ENCODE peak calls at places on chromosomes 7 and 10, in six cellular contexts. U, H, R, D, Z and S are unnamed samples. For H3K4me1, the result is how much of the 10 kb centered on the place peaks cover.

GRCh38 chr7:2138146-2138765 is 94.5 kb downstream of the MAD1L1 start:
- DNase-seq in U (no peak), H (no peak), R (no peak), D (no peak), Z (no peak), S (no peak)

GRCh38 chr7:157434701-157435100 is 97.9 kb downstream of the DNAJB6 start:
- DNase-seq in U (peak), H (no peak), R (no peak), D (no peak), Z (no peak), S (no peak)

GRCh38 chr10:68506406-68506805 is 20.9 kb downstream of the SLC25A16 start:
- DNase-seq in U (no peak), H (no peak), R (no peak), D (no peak), Z (no peak), S (no peak)

GRCh38 chr7:151001546-151001945 is 10.7 kb downstream of the NOS3 start:
- DNase-seq in U (no peak), H (no peak), R (no peak), D (no peak), Z (no peak), S (no peak)

GRCh38 chr7:18196638-18197037 is 169.0 kb upstream of the PRPS1L1 start:
- DNase-seq in U (no peak), H (no peak), R (no peak), D (no peak), Z (no peak), S (no peak)

GRCh38 chr7:20307901-20308300 is 22.8 kb upstream of the ITGB8 start:
- DNase-seq in U (no peak), H (no peak), R (peak), D (peak), Z (no peak), S (peak)

GRCh38 chr7:71345485-71345884 is 213.5 kb downstream of the GALNT17 start:
- DNase-seq in U (no peak), H (no peak), R (no peak), D (no peak), Z (no peak), S (no peak)

GRCh38 chr10:127945335-127945734 is 38.4 kb downstream of the PTPRE start:
- DNase-seq in U (no peak), H (peak), R (no peak), D (peak), Z (peak), S (no peak)

GRCh38 chr7:97174308-97174707 is 56.8 kb downstream of the SDHAF3 start:
- DNase-seq in U (no peak), H (peak), R (no peak), D (no peak), Z (no peak), S (no peak)

GRCh38 chr7:12625836-12626235 is 55.3 kb downstream of the SCIN start:
- DNase-seq in U (no peak), H (no peak), R (no peak), D (no peak), Z (no peak), S (no peak)

GRCh38 chr7:135536160-135536559 is 21.6 kb upstream of the NUP205 start:
- DNase-seq in U (no peak), H (peak), R (no peak), D (peak), Z (peak), S (no peak)

GRCh38 chr10:128835361-128835760 is 631.7 kb upstream of the MGMT start:
- DNase-seq in U (no peak), H (no peak), R (no peak), D (no peak), Z (no peak), S (no peak)

GRCh38 chr7:111357691-111358090 is 204.6 kb downstream of the IMMP2L start:
- DNase-seq in U (no peak), H (peak), R (no peak), D (peak), Z (peak), S (no peak)

GRCh38 chr7:56078196-56078595 is 14.1 kb downstream of the SUMF2 start:
- DNase-seq in U (no peak), H (no peak), R (no peak), D (no peak), Z (no peak), S (no peak)

GRCh38 chr10:78664929-78665525 is 403.7 kb upstream of the ZMIZ1 start:
- DNase-seq in U (peak), H (peak), R (peak), D (peak), Z (no peak), S (no peak)

GRCh38 chr7:38660427-38661099 is 29.4 kb upstream of the AMPH start:
- DNase-seq in U (no peak), H (peak), R (peak), D (peak), Z (peak), S (peak)

GRCh38 chr7:24702674-24703235 is 54.5 kb downstream of the GSDME start:
- DNase-seq in U (peak), H (peak), R (no peak), D (no peak), Z (no peak), S (no peak)

GRCh38 chr10:99276848-99277486 is 41.3 kb upstream of the HPSE2 start:
- DNase-seq in U (no peak), H (peak), R (peak), D (peak), Z (no peak), S (peak)

GRCh38 chr10:16867556-16867955 is 50.3 kb upstream of the RSU1 start:
- DNase-seq in U (no peak), H (peak), R (peak), D (peak), Z (no peak), S (no peak)

GRCh38 chr10:62163024-62163423 is 105.6 kb downstream of the RTKN2 start:
- DNase-seq in U (no peak), H (no peak), R (no peak), D (no peak), Z (no peak), S (no peak)

GRCh38 chr7:16078076-16078952 is 343.0 kb downstream of the CRPPA start:
- DNase-seq in U (no peak), H (peak), R (peak), D (peak), Z (peak), S (peak)

GRCh38 chr7:145797507-145797906 is 319.1 kb upstream of the CNTNAP2 start:
- DNase-seq in U (no peak), H (no peak), R (peak), D (no peak), Z (no peak), S (no peak)

GRCh38 chr10:107546239-107546638 is 381.7 kb upstream of the SORCS1 start:
- DNase-seq in U (no peak), H (peak), R (peak), D (peak), Z (no peak), S (no peak)

GRCh38 chr7:74092964-74093339 is 9.3 kb downstream of the LIMK1 start:
- DNase-seq in U (no peak), H (peak), R (peak), D (peak), Z (no peak), S (no peak)

GRCh38 chr7:86320886-86321285 is 322.8 kb upstream of the GRM3 start:
- DNase-seq in U (no peak), H (no peak), R (no peak), D (no peak), Z (no peak), S (peak)

GRCh38 chr10:30155401-30155800 is 96.0 kb upstream of the JCAD start:
- DNase-seq in U (no peak), H (peak), R (no peak), D (no peak), Z (no peak), S (no peak)

GRCh38 chr10:80199828-80200227 is 5.5 kb downstream of the ANXA11 start:
- DNase-seq in U (no peak), H (peak), R (peak), D (peak), Z (peak), S (no peak)

GRCh38 chr10:80196270-80196949 is 8.9 kb downstream of the ANXA11 start:
- DNase-seq in U (no peak), H (peak), R (no peak), D (no peak), Z (no peak), S (no peak)

GRCh38 chr10:80200259-80200658 is 5.1 kb downstream of the ANXA11 start:
- DNase-seq in U (no peak), H (no peak), R (no peak), D (no peak), Z (no peak), S (no peak)

GRCh38 chr10:80196950-80197315 is 8.4 kb downstream of the ANXA11 start:
- DNase-seq in U (no peak), H (no peak), R (no peak), D (no peak), Z (no peak), S (no peak)

GRCh38 chr10:80197972-80198591 is 7.3 kb downstream of the ANXA11 start:
- DNase-seq in U (no peak), H (no peak), R (no peak), D (no peak), Z (no peak), S (no peak)
- H3K4me1 ChIP-seq in U (under half), H (under half), R (under half), D (under half), Z (under half), S (under half)

DNA sequence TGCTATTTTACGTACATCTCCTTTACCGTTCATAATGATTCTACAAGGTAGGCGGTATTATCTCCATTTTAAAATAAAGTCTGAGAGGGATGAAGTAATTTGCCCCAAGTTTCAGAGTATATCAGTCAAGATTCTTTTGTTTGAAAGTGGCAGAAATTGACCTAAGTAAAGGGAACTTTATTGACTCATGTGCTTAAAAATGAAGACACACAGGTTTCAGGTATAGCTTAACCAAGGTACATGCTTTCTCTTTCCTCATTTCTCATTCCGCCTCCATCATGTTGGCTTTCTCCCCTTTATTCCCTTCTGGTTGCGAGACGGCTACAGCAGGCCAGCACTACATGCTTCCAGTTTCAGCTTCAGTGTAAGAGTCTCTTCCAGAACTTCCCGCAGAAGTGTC is 77.5 kb downstream of the NOC3L start:
- DNase-seq in U (no peak), H (no peak), R (no peak), D (no peak), Z (peak), S (no peak)
- H4K8ac ChIP-seq in U (no peak), H (no peak), R (no peak), D (no peak), Z (no peak), S (no peak)

DNA sequence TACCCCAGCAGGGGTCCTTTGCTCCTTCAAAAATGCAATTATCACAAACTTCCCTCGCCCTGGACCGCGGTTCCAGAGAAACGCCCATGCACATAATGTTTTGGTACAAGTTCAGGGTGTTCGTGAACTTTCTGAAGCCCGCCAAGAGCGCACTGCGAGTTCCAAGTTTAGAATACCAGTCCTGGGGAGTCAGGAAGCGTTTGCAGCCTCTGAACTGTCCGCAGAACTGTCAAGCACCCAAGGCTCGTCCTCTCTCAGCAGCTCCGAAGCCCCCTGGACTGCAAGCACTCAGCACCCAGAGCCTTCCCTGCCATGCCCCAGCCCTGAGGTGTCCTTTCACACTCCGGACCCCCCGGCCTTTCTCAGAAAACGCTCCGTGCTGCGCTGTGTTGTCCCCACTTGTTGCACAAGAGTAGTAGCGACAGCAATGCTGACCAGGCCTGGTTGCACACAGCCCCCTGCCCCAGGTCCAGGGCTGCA is 30.3 kb downstream of the CALML3 start:
- DNase-seq in U (no peak), H (no peak), R (no peak), D (no peak), Z (no peak), S (no peak)
- H3K4me3 ChIP-seq in U (no peak), H (no peak), R (no peak), D (no peak), Z (no peak), S (no peak)

GRCh38 chr10:363152-363551 is 227.9 kb downstream of the ZMYND11 start:
- DNase-seq in U (no peak), H (no peak), R (no peak), D (no peak), Z (no peak), S (no peak)

GRCh38 chr10:359762-360161 is 224.5 kb downstream of the ZMYND11 start:
- DNase-seq in U (no peak), H (no peak), R (no peak), D (no peak), Z (no peak), S (no peak)

GRCh38 chr10:360653-361052 is 225.4 kb downstream of the ZMYND11 start:
- DNase-seq in U (no peak), H (no peak), R (no peak), D (no peak), Z (no peak), S (no peak)

GRCh38 chr10:359093-359492 is 223.8 kb downstream of the ZMYND11 start:
- DNase-seq in U (no peak), H (no peak), R (no peak), D (no peak), Z (no peak), S (no peak)

DNA sequence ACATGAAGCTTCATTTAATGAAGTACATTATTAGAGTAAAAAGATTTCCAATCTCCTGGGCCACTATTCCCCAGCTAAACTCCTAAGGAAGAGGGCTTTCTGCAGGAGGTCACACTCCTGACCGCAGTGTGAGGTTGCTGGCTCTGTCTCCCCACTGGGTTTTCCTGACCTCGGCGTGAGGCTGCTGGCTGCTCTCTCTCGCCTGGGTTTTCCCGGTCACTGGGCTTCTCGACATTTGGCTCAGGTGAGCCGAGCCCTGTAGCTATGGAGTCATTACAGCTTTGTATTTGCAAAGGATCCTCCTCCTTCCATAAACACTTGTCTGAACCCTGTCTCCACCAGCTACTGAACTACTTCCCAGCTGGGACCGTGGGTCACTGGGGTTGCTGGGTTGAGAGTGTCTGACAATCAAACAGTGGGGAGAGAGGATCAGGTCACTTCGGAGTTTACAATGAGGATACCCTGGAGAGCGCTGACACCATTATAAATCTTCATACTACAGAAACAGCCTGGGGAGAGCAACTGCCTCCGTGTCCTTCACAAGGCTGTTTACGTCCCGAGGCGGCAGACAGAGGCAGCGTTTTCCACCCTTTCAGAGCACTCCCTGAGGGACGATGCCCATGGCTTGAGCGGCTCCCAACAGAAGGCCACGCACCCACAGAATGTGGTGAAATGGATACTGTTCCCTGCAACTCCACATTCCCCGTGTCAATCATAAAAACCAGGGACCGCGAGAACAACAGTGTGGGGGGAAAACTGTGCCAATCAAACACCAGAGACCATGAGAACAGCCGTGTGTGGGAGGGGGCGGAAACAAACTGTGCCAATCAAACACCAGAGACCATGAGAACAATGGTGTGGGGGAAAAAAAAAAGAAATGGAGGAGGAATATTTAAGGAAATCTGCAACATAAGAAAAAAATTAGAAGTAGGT is 226.2 kb downstream of the ZMYND11 start:
- DNase-seq in U (no peak), H (no peak), R (no peak), D (peak), Z (no peak), S (no peak)
- H3K4me1 ChIP-seq in U (under half), H (under half), R (under half), D (under half), Z (under half), S (under half)